ENCODE peak calls at places on chromosomes 3 and 15, in eight cellular contexts. M is CD8-positive, alpha-beta T cell; K is PC-3; O is cardiac muscle cell; T is left ventricle myocardium inferior; W is brain microvascular endothelial cell; J is breast epithelium; B is fibroblast of lung. E is an unnamed sample.

GRCh38 chr15:44028349-44028748 is 166.7 kb downstream of the FRMD5 start:
- DNase-seq in M (no peak), K (no peak), O (no peak), T (no peak), W (peak; percentile 41), J (no peak), B (no peak), E (no peak)

GRCh38 chr3:30989266-30989799 is 94.9 kb upstream of the GADL1 start:
- DNase-seq in M (no peak), K (no peak), O (no peak), T (no peak), W (no peak), J (no peak), B (no peak), E (no peak)

GRCh38 chr3:128360243-128360642 is 106.4 kb downstream of the DNAJB8 start:
- DNase-seq in M (no peak), K (no peak), O (no peak), T (no peak), W (no peak), J (no peak), B (no peak), E (no peak)

GRCh38 chr3:117520582-117520981 is 811.0 kb downstream of the TUSC7 start:
- DNase-seq in M (no peak), K (no peak), O (no peak), T (no peak), W (no peak), J (no peak), B (no peak), E (no peak)

GRCh38 chr15:71485094-71485693 is 325.2 kb upstream of the NR2E3 start:
- DNase-seq in M (no peak), K (peak; percentile 23), O (no peak), T (no peak), W (no peak), J (no peak), B (no peak), E (no peak)

GRCh38 chr3:13536832-13537231 is 12.1 kb upstream of the FBLN2 start:
- DNase-seq in M (no peak), K (peak; percentile 52), O (no peak), T (no peak), W (no peak), J (no peak), B (no peak), E (no peak)

GRCh38 chr3:55343486-55344357 is 143.4 kb downstream of the WNT5A start:
- DNase-seq in M (no peak), K (no peak), O (no peak), T (no peak), W (peak; percentile 25), J (no peak), B (no peak), E (no peak)

GRCh38 chr3:152609891-152610290 is 225.0 kb upstream of the P2RY1 start:
- DNase-seq in M (no peak), K (no peak), O (no peak), T (no peak), W (no peak), J (no peak), B (no peak), E (no peak)

GRCh38 chr3:50495609-50496423 is 7.6 kb downstream of the CACNA2D2 start:
- DNase-seq in M (no peak), K (no peak), O (no peak), T (no peak), W (no peak), J (no peak), B (no peak), E (no peak)

GRCh38 chr3:53436828-53437227 is 57.6 kb upstream of the CACNA1D start:
- DNase-seq in M (no peak), K (no peak), O (no peak), T (no peak), W (no peak), J (no peak), B (no peak), E (no peak)

GRCh38 chr15:101173233-101174119 is 78.4 kb downstream of the CHSY1 start:
- DNase-seq in M (no peak), K (no peak), O (no peak), T (no peak), W (no peak), J (no peak), B (no peak), E (no peak)
- H3K27ac ChIP-seq in M (no peak overlapping the region), K (no peak overlapping the region), O (peak overlapping the region; percentile 52), T (peak overlapping the region; percentile 83), W (no peak overlapping the region), J (peak overlapping the region; percentile 66), B (no peak overlapping the region), E (no peak overlapping the region)

GRCh38 chr3:38203690-38204089 is 38.4 kb downstream of the OXSR1 start:
- DNase-seq in M (no peak), K (no peak), O (no peak), T (no peak), W (no peak), J (no peak), B (no peak), E (no peak)

GRCh38 chr3:38205472-38205805 is 40.1 kb downstream of the OXSR1 start:
- DNase-seq in M (no peak), K (no peak), O (no peak), T (no peak), W (no peak), J (no peak), B (no peak), E (no peak)

GRCh38 chr3:38210141-38210757 is 44.9 kb downstream of the OXSR1 start:
- DNase-seq in M (no peak), K (no peak), O (no peak), T (no peak), W (no peak), J (no peak), B (no peak), E (no peak)

GRCh38 chr3:38204599-38205471 is 39.5 kb downstream of the OXSR1 start:
- DNase-seq in M (no peak), K (no peak), O (no peak), T (no peak), W (no peak), J (no peak), B (no peak), E (no peak)

DNA sequence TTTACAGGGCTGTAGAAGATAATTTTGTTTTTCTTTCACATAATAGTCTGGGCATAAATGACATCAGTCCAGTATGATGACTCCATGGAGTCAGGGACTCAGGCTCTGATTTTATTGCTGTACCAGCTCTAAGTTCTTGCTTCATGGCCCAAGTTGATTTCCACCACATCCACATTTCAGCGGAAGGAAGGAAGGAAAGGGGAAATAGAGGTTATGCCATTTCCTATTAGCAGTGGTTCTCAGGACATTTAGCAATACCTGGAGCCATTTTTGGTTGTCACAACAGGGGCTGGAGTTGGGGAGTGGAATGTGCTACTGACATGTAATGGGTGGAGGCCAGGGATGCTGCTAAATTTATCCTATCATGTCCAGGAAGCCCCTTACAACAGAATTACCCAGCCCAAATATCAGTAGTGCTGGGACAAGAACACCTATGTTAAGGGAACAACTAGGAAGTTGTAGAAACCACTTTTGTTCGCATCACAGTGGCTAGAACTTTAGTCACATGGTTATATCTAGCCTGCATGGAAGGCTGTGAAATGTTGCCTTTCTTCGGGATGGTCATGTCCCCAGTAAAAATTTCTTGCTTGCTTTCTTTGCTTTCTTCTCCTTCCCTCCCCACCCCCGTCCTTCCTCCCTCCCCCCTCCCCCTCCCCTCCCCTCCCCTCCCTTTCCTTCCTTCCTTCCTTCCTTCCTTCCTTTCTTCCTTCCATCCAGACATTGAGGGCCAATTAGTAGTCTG is 42.1 kb downstream of the OXSR1 start:
- DNase-seq in M (no peak), K (no peak), O (no peak), T (no peak), W (no peak), J (no peak), B (no peak), E (no peak)
- H3K27ac ChIP-seq in M (no peak overlapping the region), K (no peak overlapping the region), O (no peak overlapping the region), T (no peak overlapping the region), W (no peak overlapping the region), J (no peak overlapping the region), B (no peak overlapping the region), E (no peak overlapping the region)

GRCh38 chr3:105807701-105808100 is 61.1 kb downstream of the CBLB start:
- DNase-seq in M (no peak), K (no peak), O (no peak), T (no peak), W (no peak), J (no peak), B (no peak), E (no peak)

GRCh38 chr3:105809204-105809893 is 59.5 kb downstream of the CBLB start:
- DNase-seq in M (no peak), K (peak; percentile 25), O (no peak), T (no peak), W (no peak), J (no peak), B (no peak), E (no peak)

GRCh38 chr3:105806361-105806760 is 62.5 kb downstream of the CBLB start:
- DNase-seq in M (peak; percentile 25), K (peak; percentile 89), O (no peak), T (no peak), W (no peak), J (no peak), B (peak; percentile 61), E (no peak)

GRCh38 chr3:105805402-105805801 is 63.4 kb downstream of the CBLB start:
- DNase-seq in M (no peak), K (no peak), O (no peak), T (no peak), W (no peak), J (no peak), B (no peak), E (no peak)

DNA sequence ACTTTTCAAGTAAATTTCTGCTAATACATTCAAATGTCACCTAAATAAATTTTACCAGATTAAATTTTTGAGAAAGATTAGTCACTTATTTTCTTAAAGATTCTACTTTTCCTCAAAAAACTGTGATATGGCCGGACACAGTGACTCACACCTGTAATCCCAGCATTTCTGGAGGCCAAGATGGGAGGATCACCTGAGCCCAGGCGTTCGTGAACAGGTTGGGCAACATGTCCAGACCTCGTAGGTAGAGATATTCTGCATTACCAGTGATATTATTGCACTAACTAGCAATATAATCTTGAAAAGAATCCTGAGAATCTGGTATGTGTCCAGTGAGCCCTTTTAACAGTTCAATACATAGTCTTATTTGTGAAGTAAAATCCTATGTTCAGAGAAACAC is 61.7 kb downstream of the CBLB start:
- DNase-seq in M (no peak), K (no peak), O (no peak), T (no peak), W (no peak), J (no peak), B (no peak), E (no peak)
- H3K27ac ChIP-seq in M (no peak overlapping the region), K (no peak overlapping the region), O (no peak overlapping the region), T (peak overlapping the region; percentile 28), W (no peak overlapping the region), J (no peak overlapping the region), B (no peak overlapping the region), E (no peak overlapping the region)

DNA sequence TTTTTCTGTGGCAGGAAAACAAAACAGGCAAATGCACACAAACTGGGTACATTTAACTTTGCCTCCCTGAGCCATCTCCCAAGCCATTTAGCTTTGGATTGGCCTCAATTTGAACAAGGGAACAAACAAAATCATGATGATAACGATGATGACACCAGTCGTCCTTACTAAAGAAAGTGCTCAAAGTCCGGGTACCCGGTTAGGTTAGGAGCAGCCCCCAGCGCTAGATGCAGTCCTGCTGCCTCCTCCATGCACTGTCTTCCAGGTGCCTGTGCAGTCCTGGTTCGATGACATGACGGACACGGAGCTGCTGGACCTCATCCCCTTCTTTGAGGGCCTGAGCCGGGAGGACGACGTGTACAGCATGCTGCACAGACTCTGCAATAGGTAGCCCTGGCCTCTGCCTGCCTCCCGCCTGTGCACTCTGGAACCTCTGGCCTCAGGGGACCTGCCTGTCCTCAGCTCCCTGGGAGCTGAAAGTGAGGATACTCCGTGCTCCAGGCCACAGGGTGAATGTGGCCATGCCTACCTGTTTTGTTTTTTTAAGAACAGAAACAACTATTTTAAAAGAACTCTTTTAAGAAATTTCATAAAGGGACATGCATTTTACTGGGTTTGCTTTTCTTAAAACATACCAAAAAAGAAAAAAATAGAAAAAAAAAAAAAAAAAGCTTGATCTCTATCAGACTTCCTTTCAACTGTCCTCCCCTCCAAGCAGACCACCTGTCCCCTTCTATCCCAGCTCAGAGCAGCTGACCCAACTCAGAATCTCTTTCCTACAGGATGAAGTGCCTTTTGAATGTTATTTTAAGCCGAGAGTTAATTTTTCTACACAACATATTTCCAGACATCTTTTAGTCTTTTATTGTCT is 9.9 kb upstream of the VILL start:
- DNase-seq in M (no peak), K (no peak), O (no peak), T (no peak), W (no peak), J (no peak), B (no peak), E (no peak)
- H3K27ac ChIP-seq in M (no peak overlapping the region), K (peak overlapping the region; percentile 21), O (no peak overlapping the region), T (no peak overlapping the region), W (no peak overlapping the region), J (no peak overlapping the region), B (no peak overlapping the region), E (no peak overlapping the region)